ENCODE peak calls at places on chromosomes 2 and 18, in seven cellular contexts. O, F, K, E, V, W and B are unnamed samples.

GRCh38 chr2:3212984-3213383 is 164.6 kb downstream of the EIPR1 start:
- DNase-seq in W (no peak), O (no peak), F (no peak), E (no peak), V (no peak), K (no peak), B (no peak)

GRCh38 chr18:49813321-49814146 is at the start of gene ACAA2:
- DNase-seq in W (peak; percentile 63), K (peak; percentile 89), E (peak; percentile 28), V (peak; percentile 69), O (peak; percentile 79), F (peak; percentile 60), B (peak; percentile 86)

GRCh38 chr2:188659656-188660406 is 314.3 kb upstream of the COL3A1 start:
- DNase-seq in E (no peak), W (no peak), O (no peak), V (no peak), K (no peak), F (no peak), B (no peak)

GRCh38 chr18:26865557-26865956 is at the start of gene AQP4:
- DNase-seq in K (peak; percentile 34), F (no peak), V (no peak), W (peak; percentile 54), E (no peak), O (no peak), B (peak; percentile 19)

GRCh38 chr2:147603434-147604225 is 241.2 kb upstream of the ACVR2A start:
- DNase-seq in V (no peak), W (no peak), O (no peak), F (no peak), K (no peak), E (no peak), B (no peak)

GRCh38 chr2:219418570-219419189 is 503 bp downstream of the DES start:
- DNase-seq in V (no peak), F (no peak), E (no peak), K (no peak), W (no peak), O (no peak), B (no peak)

GRCh38 chr2:2763351-2763997 is 432.4 kb upstream of the MYT1L start:
- DNase-seq in E (no peak), V (no peak), W (no peak), O (no peak), F (no peak), K (no peak), B (no peak)

GRCh38 chr2:150621800-150622199 is 134.3 kb upstream of the RND3 start:
- DNase-seq in V (no peak), E (no peak), O (no peak), K (no peak), F (no peak), W (no peak), B (no peak)